ENCODE peak calls at places on chromosomes 13 and 19, in six cellular contexts. Q is aorta, M is mesendoderm, O is heart right ventricle, T is GM10248, F is T-cell. Z is an unnamed sample.

GRCh38 chr19:15331419-15332310 is 674 bp downstream of the BRD4 start:
- DNase-seq in M (peak; percentile 47), Q (peak; percentile 88), T (peak; percentile 73), O (peak; percentile 42), F (peak; percentile 44), Z (peak; percentile 67)

GRCh38 chr13:28585557-28585956 is 73.4 kb upstream of the POMP start:
- DNase-seq in T (no peak), M (no peak), O (no peak), F (no peak), Q (no peak), Z (peak; percentile 20)

GRCh38 chr19:5292453-5292842 is 48.2 kb downstream of the PTPRS start:
- DNase-seq in O (no peak), T (no peak), F (no peak), Q (no peak), M (no peak), Z (no peak)

GRCh38 chr13:52743569-52743968 is 3.9 kb upstream of the CNMD start:
- DNase-seq in O (no peak), F (no peak), M (no peak), Q (no peak), T (no peak), Z (no peak)

GRCh38 chr19:13225085-13225484 is 74.9 kb downstream of the IER2 start:
- DNase-seq in T (no peak), Q (no peak), F (no peak), O (no peak), M (no peak), Z (no peak)

GRCh38 chr13:81927347-81927746 is 1586.4 kb upstream of the SPRY2 start:
- DNase-seq in M (peak; percentile 61), O (no peak), T (no peak), F (no peak), Q (no peak), Z (no peak)

GRCh38 chr13:33369073-33369472 is 83.5 kb upstream of the STARD13 start:
- DNase-seq in O (no peak), F (no peak), M (no peak), T (no peak), Q (no peak), Z (no peak)

GRCh38 chr13:36888645-36889044 is 31.4 kb downstream of the SMAD9 start:
- DNase-seq in M (no peak), Q (no peak), O (no peak), F (no peak), T (no peak), Z (no peak)

GRCh38 chr13:94345374-94346195 is 133.9 kb downstream of the DCT start:
- DNase-seq in M (peak; percentile 29), F (no peak), T (no peak), Q (no peak), O (no peak), Z (peak; percentile 25)